ENCODE peak calls at places on chromosome 5, in ten cellular contexts. One of them, this sample, is unnamed.
A peak's percentile ranks its signal among the peaks of the same experiment; 100 is the strongest.

GRCh38 chr5:172972557-172972956 is 11.0 kb upstream of the ATP6V0E1 start:
- DNase-seq in AG09309: no peak
- DNase-seq in kidney epithelial cell: no peak
- DNase-seq in astrocyte of the spinal cord: no peak
- DNase-seq in endothelial cell: no peak
- DNase-seq in LoVo: no peak
- DNase-seq in NCI-H774: no peak
- DNase-seq in stimulated activated CD4-positive, alpha-beta T cell treated with anti-CD3 and anti-CD28 coated beads, Interleukin-12 subunit alpha, Interleukin-12 subunit beta, amount 100 ng/mL, for 4 hours: no peak
- DNase-seq in neural crest cell: no peak
- DNase-seq in NCI-H1436 treated with DMSO at 0.1 percent for 48 hours: no peak
- DNase-seq in this sample: no peak

GRCh38 chr5:65611524-65611923 is 12.6 kb downstream of the TRIM23 start:
- DNase-seq in astrocyte of the spinal cord: no peak
- DNase-seq in endothelial cell: no peak
- DNase-seq in NCI-H1436 treated with DMSO at 0.1 percent for 48 hours: peak; percentile 77
- DNase-seq in LoVo: no peak
- DNase-seq in NCI-H774: peak; percentile 51
- DNase-seq in neural crest cell: no peak
- DNase-seq in kidney epithelial cell: peak; percentile 93
- DNase-seq in AG09309: no peak
- DNase-seq in stimulated activated CD4-positive, alpha-beta T cell treated with anti-CD3 and anti-CD28 coated beads, Interleukin-12 subunit alpha, Interleukin-12 subunit beta, amount 100 ng/mL, for 4 hours: no peak
- DNase-seq in this sample: no peak

GRCh38 chr5:155935723-155936122 is 391.2 kb upstream of the SGCD start:
- DNase-seq in stimulated activated CD4-positive, alpha-beta T cell treated with anti-CD3 and anti-CD28 coated beads, Interleukin-12 subunit alpha, Interleukin-12 subunit beta, amount 100 ng/mL, for 4 hours: no peak
- DNase-seq in neural crest cell: no peak
- DNase-seq in NCI-H774: no peak
- DNase-seq in endothelial cell: no peak
- DNase-seq in NCI-H1436 treated with DMSO at 0.1 percent for 48 hours: no peak
- DNase-seq in kidney epithelial cell: no peak
- DNase-seq in AG09309: no peak
- DNase-seq in astrocyte of the spinal cord: no peak
- DNase-seq in LoVo: no peak
- DNase-seq in this sample: no peak

GRCh38 chr5:176529116-176529823 is 7.9 kb downstream of the RNF44 start:
- DNase-seq in kidney epithelial cell: no peak
- DNase-seq in neural crest cell: no peak
- DNase-seq in endothelial cell: no peak
- DNase-seq in LoVo: no peak
- DNase-seq in AG09309: no peak
- DNase-seq in NCI-H774: no peak
- DNase-seq in stimulated activated CD4-positive, alpha-beta T cell treated with anti-CD3 and anti-CD28 coated beads, Interleukin-12 subunit alpha, Interleukin-12 subunit beta, amount 100 ng/mL, for 4 hours: no peak
- DNase-seq in astrocyte of the spinal cord: no peak
- DNase-seq in NCI-H1436 treated with DMSO at 0.1 percent for 48 hours: no peak
- DNase-seq in this sample: no peak

GRCh38 chr5:79845448-79846197 is 145.4 kb downstream of the MTX3 start:
- DNase-seq in endothelial cell: no peak
- DNase-seq in LoVo: no peak
- DNase-seq in AG09309: peak; percentile 83
- DNase-seq in kidney epithelial cell: peak; percentile 21
- DNase-seq in NCI-H1436 treated with DMSO at 0.1 percent for 48 hours: no peak
- DNase-seq in NCI-H774: no peak
- DNase-seq in neural crest cell: no peak
- DNase-seq in stimulated activated CD4-positive, alpha-beta T cell treated with anti-CD3 and anti-CD28 coated beads, Interleukin-12 subunit alpha, Interleukin-12 subunit beta, amount 100 ng/mL, for 4 hours: no peak
- DNase-seq in astrocyte of the spinal cord: peak; percentile 59
- DNase-seq in this sample: no peak

GRCh38 chr5:58346001-58346400 is 113.9 kb downstream of the PLK2 start:
- DNase-seq in neural crest cell: no peak
- DNase-seq in NCI-H1436 treated with DMSO at 0.1 percent for 48 hours: no peak
- DNase-seq in kidney epithelial cell: no peak
- DNase-seq in NCI-H774: no peak
- DNase-seq in endothelial cell: no peak
- DNase-seq in astrocyte of the spinal cord: no peak
- DNase-seq in stimulated activated CD4-positive, alpha-beta T cell treated with anti-CD3 and anti-CD28 coated beads, Interleukin-12 subunit alpha, Interleukin-12 subunit beta, amount 100 ng/mL, for 4 hours: no peak
- DNase-seq in AG09309: no peak
- DNase-seq in LoVo: no peak
- DNase-seq in this sample: no peak

GRCh38 chr5:87340716-87341115 is 72.0 kb downstream of the CCNH start:
- DNase-seq in stimulated activated CD4-positive, alpha-beta T cell treated with anti-CD3 and anti-CD28 coated beads, Interleukin-12 subunit alpha, Interleukin-12 subunit beta, amount 100 ng/mL, for 4 hours: no peak
- DNase-seq in astrocyte of the spinal cord: no peak
- DNase-seq in NCI-H774: no peak
- DNase-seq in AG09309: no peak
- DNase-seq in kidney epithelial cell: no peak
- DNase-seq in endothelial cell: no peak
- DNase-seq in neural crest cell: no peak
- DNase-seq in LoVo: no peak
- DNase-seq in NCI-H1436 treated with DMSO at 0.1 percent for 48 hours: no peak
- DNase-seq in this sample: no peak

GRCh38 chr5:106367281-106367680 is 1303.5 kb downstream of the EFNA5 start:
- DNase-seq in astrocyte of the spinal cord: no peak
- DNase-seq in NCI-H774: no peak
- DNase-seq in LoVo: no peak
- DNase-seq in kidney epithelial cell: no peak
- DNase-seq in stimulated activated CD4-positive, alpha-beta T cell treated with anti-CD3 and anti-CD28 coated beads, Interleukin-12 subunit alpha, Interleukin-12 subunit beta, amount 100 ng/mL, for 4 hours: no peak
- DNase-seq in neural crest cell: no peak
- DNase-seq in endothelial cell: no peak
- DNase-seq in NCI-H1436 treated with DMSO at 0.1 percent for 48 hours: no peak
- DNase-seq in AG09309: no peak
- DNase-seq in this sample: no peak

GRCh38 chr5:139393497-139394122 is 1.3 kb downstream of the PROB1 start:
- DNase-seq in NCI-H1436 treated with DMSO at 0.1 percent for 48 hours: no peak
- DNase-seq in LoVo: no peak
- DNase-seq in NCI-H774: no peak
- DNase-seq in neural crest cell: no peak
- DNase-seq in kidney epithelial cell: no peak
- DNase-seq in stimulated activated CD4-positive, alpha-beta T cell treated with anti-CD3 and anti-CD28 coated beads, Interleukin-12 subunit alpha, Interleukin-12 subunit beta, amount 100 ng/mL, for 4 hours: no peak
- DNase-seq in astrocyte of the spinal cord: no peak
- DNase-seq in AG09309: no peak
- DNase-seq in endothelial cell: no peak
- DNase-seq in this sample: no peak

GRCh38 chr5:23026252-23027170 is 173.4 kb upstream of the CDH12 start:
- DNase-seq in endothelial cell: no peak
- DNase-seq in astrocyte of the spinal cord: no peak
- DNase-seq in NCI-H1436 treated with DMSO at 0.1 percent for 48 hours: no peak
- DNase-seq in kidney epithelial cell: no peak
- DNase-seq in LoVo: no peak
- DNase-seq in stimulated activated CD4-positive, alpha-beta T cell treated with anti-CD3 and anti-CD28 coated beads, Interleukin-12 subunit alpha, Interleukin-12 subunit beta, amount 100 ng/mL, for 4 hours: no peak
- DNase-seq in NCI-H774: no peak
- DNase-seq in neural crest cell: no peak
- DNase-seq in AG09309: no peak
- DNase-seq in this sample: peak; percentile 28

GRCh38 chr5:96037128-96037527 is 75.5 kb upstream of the ELL2 start:
- DNase-seq in astrocyte of the spinal cord: peak; percentile 44
- DNase-seq in AG09309: peak; percentile 24
- DNase-seq in NCI-H1436 treated with DMSO at 0.1 percent for 48 hours: no peak
- DNase-seq in LoVo: no peak
- DNase-seq in NCI-H774: no peak
- DNase-seq in endothelial cell: no peak
- DNase-seq in kidney epithelial cell: no peak
- DNase-seq in stimulated activated CD4-positive, alpha-beta T cell treated with anti-CD3 and anti-CD28 coated beads, Interleukin-12 subunit alpha, Interleukin-12 subunit beta, amount 100 ng/mL, for 4 hours: no peak
- DNase-seq in neural crest cell: no peak
- DNase-seq in this sample: no peak

GRCh38 chr5:54792611-54793404 is 192.6 kb downstream of the ESM1 start:
- DNase-seq in NCI-H774: no peak
- DNase-seq in stimulated activated CD4-positive, alpha-beta T cell treated with anti-CD3 and anti-CD28 coated beads, Interleukin-12 subunit alpha, Interleukin-12 subunit beta, amount 100 ng/mL, for 4 hours: no peak
- DNase-seq in LoVo: no peak
- DNase-seq in NCI-H1436 treated with DMSO at 0.1 percent for 48 hours: no peak
- DNase-seq in AG09309: no peak
- DNase-seq in kidney epithelial cell: no peak
- DNase-seq in endothelial cell: no peak
- DNase-seq in astrocyte of the spinal cord: peak; percentile 19
- DNase-seq in neural crest cell: no peak
- DNase-seq in this sample: peak; percentile 74

GRCh38 chr5:179357036-179357435 is 11.8 kb upstream of the ADAMTS2 start:
- DNase-seq in kidney epithelial cell: no peak
- DNase-seq in NCI-H1436 treated with DMSO at 0.1 percent for 48 hours: no peak
- DNase-seq in neural crest cell: no peak
- DNase-seq in endothelial cell: no peak
- DNase-seq in AG09309: no peak
- DNase-seq in astrocyte of the spinal cord: no peak
- DNase-seq in NCI-H774: no peak
- DNase-seq in LoVo: no peak
- DNase-seq in stimulated activated CD4-positive, alpha-beta T cell treated with anti-CD3 and anti-CD28 coated beads, Interleukin-12 subunit alpha, Interleukin-12 subunit beta, amount 100 ng/mL, for 4 hours: no peak
- DNase-seq in this sample: no peak

GRCh38 chr5:77777281-77777892 is 1.2 kb upstream of the TBCA start:
- DNase-seq in astrocyte of the spinal cord: no peak
- DNase-seq in AG09309: no peak
- DNase-seq in stimulated activated CD4-positive, alpha-beta T cell treated with anti-CD3 and anti-CD28 coated beads, Interleukin-12 subunit alpha, Interleukin-12 subunit beta, amount 100 ng/mL, for 4 hours: no peak
- DNase-seq in kidney epithelial cell: no peak
- DNase-seq in NCI-H1436 treated with DMSO at 0.1 percent for 48 hours: no peak
- DNase-seq in NCI-H774: no peak
- DNase-seq in endothelial cell: no peak
- DNase-seq in neural crest cell: no peak
- DNase-seq in LoVo: peak; percentile 52
- DNase-seq in this sample: no peak

GRCh38 chr5:173517648-173518047 is 98.8 kb downstream of the BOD1 start:
- DNase-seq in NCI-H1436 treated with DMSO at 0.1 percent for 48 hours: no peak
- DNase-seq in astrocyte of the spinal cord: no peak
- DNase-seq in neural crest cell: no peak
- DNase-seq in LoVo: no peak
- DNase-seq in kidney epithelial cell: no peak
- DNase-seq in endothelial cell: no peak
- DNase-seq in NCI-H774: no peak
- DNase-seq in AG09309: no peak
- DNase-seq in stimulated activated CD4-positive, alpha-beta T cell treated with anti-CD3 and anti-CD28 coated beads, Interleukin-12 subunit alpha, Interleukin-12 subunit beta, amount 100 ng/mL, for 4 hours: no peak
- DNase-seq in this sample: no peak

GRCh38 chr5:94707359-94707758 is 88.9 kb downstream of the SLF1 start:
- DNase-seq in neural crest cell: no peak
- DNase-seq in astrocyte of the spinal cord: peak; percentile 76
- DNase-seq in LoVo: no peak
- DNase-seq in stimulated activated CD4-positive, alpha-beta T cell treated with anti-CD3 and anti-CD28 coated beads, Interleukin-12 subunit alpha, Interleukin-12 subunit beta, amount 100 ng/mL, for 4 hours: no peak
- DNase-seq in kidney epithelial cell: peak; percentile 38
- DNase-seq in endothelial cell: no peak
- DNase-seq in AG09309: no peak
- DNase-seq in NCI-H774: no peak
- DNase-seq in NCI-H1436 treated with DMSO at 0.1 percent for 48 hours: no peak
- DNase-seq in this sample: no peak

GRCh38 chr5:80346055-80346454 is 26.3 kb downstream of the SPZ1 start:
- DNase-seq in endothelial cell: peak; percentile 34
- DNase-seq in NCI-H774: no peak
- DNase-seq in AG09309: no peak
- DNase-seq in kidney epithelial cell: no peak
- DNase-seq in neural crest cell: no peak
- DNase-seq in LoVo: peak; percentile 54
- DNase-seq in astrocyte of the spinal cord: peak; percentile 2
- DNase-seq in NCI-H1436 treated with DMSO at 0.1 percent for 48 hours: no peak
- DNase-seq in stimulated activated CD4-positive, alpha-beta T cell treated with anti-CD3 and anti-CD28 coated beads, Interleukin-12 subunit alpha, Interleukin-12 subunit beta, amount 100 ng/mL, for 4 hours: peak; percentile 14
- DNase-seq in this sample: peak; percentile 17

GRCh38 chr5:59525957-59526356 is 367.6 kb downstream of the PDE4D start:
- DNase-seq in neural crest cell: no peak
- DNase-seq in AG09309: no peak
- DNase-seq in kidney epithelial cell: peak; percentile 52
- DNase-seq in endothelial cell: no peak
- DNase-seq in stimulated activated CD4-positive, alpha-beta T cell treated with anti-CD3 and anti-CD28 coated beads, Interleukin-12 subunit alpha, Interleukin-12 subunit beta, amount 100 ng/mL, for 4 hours: no peak
- DNase-seq in NCI-H1436 treated with DMSO at 0.1 percent for 48 hours: no peak
- DNase-seq in NCI-H774: no peak
- DNase-seq in astrocyte of the spinal cord: peak; percentile 94
- DNase-seq in LoVo: no peak
- DNase-seq in this sample: no peak

GRCh38 chr5:103207001-103207400 is 51.6 kb upstream of the MACIR start:
- DNase-seq in astrocyte of the spinal cord: no peak
- DNase-seq in AG09309: no peak
- DNase-seq in neural crest cell: no peak
- DNase-seq in LoVo: no peak
- DNase-seq in kidney epithelial cell: no peak
- DNase-seq in stimulated activated CD4-positive, alpha-beta T cell treated with anti-CD3 and anti-CD28 coated beads, Interleukin-12 subunit alpha, Interleukin-12 subunit beta, amount 100 ng/mL, for 4 hours: no peak
- DNase-seq in NCI-H774: no peak
- DNase-seq in NCI-H1436 treated with DMSO at 0.1 percent for 48 hours: no peak
- DNase-seq in endothelial cell: no peak
- DNase-seq in this sample: no peak

GRCh38 chr5:113123563-113123962 is 147.0 kb downstream of the DCP2 start:
- DNase-seq in stimulated activated CD4-positive, alpha-beta T cell treated with anti-CD3 and anti-CD28 coated beads, Interleukin-12 subunit alpha, Interleukin-12 subunit beta, amount 100 ng/mL, for 4 hours: no peak
- DNase-seq in kidney epithelial cell: peak; percentile 10
- DNase-seq in astrocyte of the spinal cord: peak; percentile 5
- DNase-seq in endothelial cell: peak; percentile 19
- DNase-seq in NCI-H1436 treated with DMSO at 0.1 percent for 48 hours: no peak
- DNase-seq in LoVo: no peak
- DNase-seq in neural crest cell: no peak
- DNase-seq in NCI-H774: no peak
- DNase-seq in AG09309: no peak
- DNase-seq in this sample: no peak

GRCh38 chr5:133552925-133553525 is 59.3 kb downstream of the FSTL4 start:
- DNase-seq in LoVo: peak; percentile 65
- DNase-seq in NCI-H774: peak; percentile 1
- DNase-seq in NCI-H1436 treated with DMSO at 0.1 percent for 48 hours: no peak
- DNase-seq in endothelial cell: peak; percentile 80
- DNase-seq in kidney epithelial cell: no peak
- DNase-seq in AG09309: no peak
- DNase-seq in astrocyte of the spinal cord: peak; percentile 36
- DNase-seq in neural crest cell: peak; percentile 62
- DNase-seq in stimulated activated CD4-positive, alpha-beta T cell treated with anti-CD3 and anti-CD28 coated beads, Interleukin-12 subunit alpha, Interleukin-12 subunit beta, amount 100 ng/mL, for 4 hours: peak; percentile 52
- DNase-seq in this sample: peak; percentile 22

GRCh38 chr5:157670662-157671591 is at the start of gene C5orf52:
- DNase-seq in NCI-H774: no peak
- DNase-seq in AG09309: no peak
- DNase-seq in astrocyte of the spinal cord: peak; percentile 26
- DNase-seq in stimulated activated CD4-positive, alpha-beta T cell treated with anti-CD3 and anti-CD28 coated beads, Interleukin-12 subunit alpha, Interleukin-12 subunit beta, amount 100 ng/mL, for 4 hours: peak; percentile 25
- DNase-seq in neural crest cell: peak; percentile 20
- DNase-seq in LoVo: peak; percentile 84
- DNase-seq in endothelial cell: peak; percentile 63
- DNase-seq in NCI-H1436 treated with DMSO at 0.1 percent for 48 hours: no peak
- DNase-seq in kidney epithelial cell: no peak
- DNase-seq in this sample: peak; percentile 27

GRCh38 chr5:3341446-3342240 is 254.0 kb upstream of the IRX1 start:
- DNase-seq in endothelial cell: no peak
- DNase-seq in neural crest cell: no peak
- DNase-seq in NCI-H774: no peak
- DNase-seq in stimulated activated CD4-positive, alpha-beta T cell treated with anti-CD3 and anti-CD28 coated beads, Interleukin-12 subunit alpha, Interleukin-12 subunit beta, amount 100 ng/mL, for 4 hours: no peak
- DNase-seq in kidney epithelial cell: no peak
- DNase-seq in LoVo: no peak
- DNase-seq in NCI-H1436 treated with DMSO at 0.1 percent for 48 hours: no peak
- DNase-seq in astrocyte of the spinal cord: no peak
- DNase-seq in AG09309: no peak
- DNase-seq in this sample: no peak

GRCh38 chr5:69331528-69332445 is 814 bp downstream of the CCDC125 start:
- DNase-seq in astrocyte of the spinal cord: no peak
- DNase-seq in AG09309: no peak
- DNase-seq in endothelial cell: no peak
- DNase-seq in NCI-H774: peak; percentile 12
- DNase-seq in stimulated activated CD4-positive, alpha-beta T cell treated with anti-CD3 and anti-CD28 coated beads, Interleukin-12 subunit alpha, Interleukin-12 subunit beta, amount 100 ng/mL, for 4 hours: no peak
- DNase-seq in neural crest cell: no peak
- DNase-seq in LoVo: no peak
- DNase-seq in NCI-H1436 treated with DMSO at 0.1 percent for 48 hours: no peak
- DNase-seq in kidney epithelial cell: no peak
- DNase-seq in this sample: no peak

GRCh38 chr5:176533894-176534611 is 3.1 kb downstream of the RNF44 start:
- DNase-seq in astrocyte of the spinal cord: no peak
- DNase-seq in NCI-H1436 treated with DMSO at 0.1 percent for 48 hours: no peak
- DNase-seq in NCI-H774: no peak
- DNase-seq in kidney epithelial cell: no peak
- DNase-seq in neural crest cell: no peak
- DNase-seq in LoVo: no peak
- DNase-seq in stimulated activated CD4-positive, alpha-beta T cell treated with anti-CD3 and anti-CD28 coated beads, Interleukin-12 subunit alpha, Interleukin-12 subunit beta, amount 100 ng/mL, for 4 hours: no peak
- DNase-seq in endothelial cell: no peak
- DNase-seq in AG09309: no peak
- DNase-seq in this sample: peak; percentile 49

GRCh38 chr5:1141827-1142226 is 30.0 kb upstream of the SLC12A7 start:
- DNase-seq in NCI-H1436 treated with DMSO at 0.1 percent for 48 hours: no peak
- DNase-seq in neural crest cell: no peak
- DNase-seq in astrocyte of the spinal cord: no peak
- DNase-seq in stimulated activated CD4-positive, alpha-beta T cell treated with anti-CD3 and anti-CD28 coated beads, Interleukin-12 subunit alpha, Interleukin-12 subunit beta, amount 100 ng/mL, for 4 hours: no peak
- DNase-seq in LoVo: no peak
- DNase-seq in AG09309: no peak
- DNase-seq in endothelial cell: no peak
- DNase-seq in NCI-H774: no peak
- DNase-seq in kidney epithelial cell: no peak
- DNase-seq in this sample: no peak

GRCh38 chr5:83109380-83109779 is 32.0 kb downstream of the XRCC4 start:
- DNase-seq in LoVo: no peak
- DNase-seq in kidney epithelial cell: no peak
- DNase-seq in AG09309: no peak
- DNase-seq in endothelial cell: no peak
- DNase-seq in neural crest cell: no peak
- DNase-seq in NCI-H774: no peak
- DNase-seq in NCI-H1436 treated with DMSO at 0.1 percent for 48 hours: no peak
- DNase-seq in astrocyte of the spinal cord: no peak
- DNase-seq in stimulated activated CD4-positive, alpha-beta T cell treated with anti-CD3 and anti-CD28 coated beads, Interleukin-12 subunit alpha, Interleukin-12 subunit beta, amount 100 ng/mL, for 4 hours: no peak
- DNase-seq in this sample: no peak